ENCODE peak calls at places on chromosomes 12 and 14, in ten cellular contexts. H is cardiac muscle cell; L is H1; B is ovary; C is CD8-positive, alpha-beta memory T cell; U is A549; Q is A673; D is uterus; A is heart right ventricle; W is adrenal gland. T is an unnamed sample.

GRCh38 chr12:49924847-49925246 is 21.1 kb upstream of the FAIM2 start:
- DNase-seq in H (no peak), L (no peak), B (no peak), C (no peak), U (no peak), Q (no peak), D (no peak), A (no peak), W (no peak), T (no peak)

GRCh38 chr12:18753481-18754117 is 15.7 kb downstream of the CAPZA3 start:
- DNase-seq in H (peak; percentile 12), L (peak; percentile 58), B (no peak), C (no peak), U (no peak), Q (no peak), D (no peak), A (peak; percentile 38), W (peak; percentile 25), T (no peak)

GRCh38 chr12:114913871-114914801 is 230.2 kb upstream of the TBX3 start:
- DNase-seq in H (no peak), L (no peak), B (no peak), C (no peak), U (peak; percentile 82), Q (no peak), D (no peak), A (no peak), W (peak; percentile 69), T (peak; percentile 77)

GRCh38 chr14:61876362-61877049 is 114.3 kb downstream of the SNAPC1 start:
- DNase-seq in H (no peak), L (no peak), B (no peak), C (no peak), U (no peak), Q (no peak), D (no peak), A (no peak), W (no peak), T (no peak)

GRCh38 chr12:131818821-131819585 is 9.2 kb upstream of the MMP17 start:
- DNase-seq in H (no peak), L (no peak), B (no peak), C (no peak), U (no peak), Q (no peak), D (no peak), A (no peak), W (no peak), T (no peak)

GRCh38 chr12:132617822-132618682 is 524 bp upstream of the P2RX2 start:
- DNase-seq in H (no peak), L (peak; percentile 80), B (no peak), C (no peak), U (no peak), Q (no peak), D (no peak), A (no peak), W (no peak), T (no peak)

GRCh38 chr12:125650587-125650986 is 585.4 kb downstream of the AACS start:
- DNase-seq in H (no peak), L (no peak), B (no peak), C (no peak), U (no peak), Q (no peak), D (no peak), A (no peak), W (no peak), T (no peak)

GRCh38 chr14:79831198-79831890 is 380.0 kb downstream of the DIO2 start:
- DNase-seq in H (no peak), L (no peak), B (no peak), C (no peak), U (no peak), Q (peak; percentile 94), D (no peak), A (peak; percentile 6), W (no peak), T (no peak)

GRCh38 chr14:26993541-26993940 is 395.7 kb upstream of the NOVA1 start:
- DNase-seq in H (no peak), L (no peak), B (no peak), C (no peak), U (no peak), Q (no peak), D (no peak), A (no peak), W (no peak), T (no peak)

GRCh38 chr12:11016937-11017336 is 5.5 kb downstream of the TAS2R19 start:
- DNase-seq in H (no peak), L (no peak), B (no peak), C (no peak), U (no peak), Q (no peak), D (no peak), A (no peak), W (no peak), T (no peak)

GRCh38 chr12:104694161-104694560 is 237.4 kb downstream of the CHST11 start:
- DNase-seq in H (no peak), L (no peak), B (no peak), C (no peak), U (no peak), Q (no peak), D (no peak), A (no peak), W (no peak), T (no peak)

GRCh38 chr14:74586681-74587362 is 25.2 kb downstream of the LTBP2 start:
- DNase-seq in H (no peak), L (no peak), B (no peak), C (no peak), U (no peak), Q (no peak), D (no peak), A (no peak), W (no peak), T (no peak)

GRCh38 chr12:82426081-82426480 is 67.8 kb downstream of the METTL25 start:
- DNase-seq in H (no peak), L (no peak), B (no peak), C (no peak), U (no peak), Q (no peak), D (no peak), A (no peak), W (no peak), T (no peak)

GRCh38 chr12:19972325-19973288 is 395.7 kb upstream of the PDE3A start:
- DNase-seq in H (no peak), L (no peak), B (no peak), C (no peak), U (no peak), Q (no peak), D (no peak), A (no peak), W (no peak), T (no peak)

GRCh38 chr12:91355150-91356006 is 172.8 kb upstream of the DCN start:
- DNase-seq in H (peak; percentile 74), L (peak; percentile 58), B (peak; percentile 70), C (peak; percentile 4), U (peak; percentile 71), Q (peak; percentile 68), D (peak; percentile 78), A (peak; percentile 62), W (peak; percentile 65), T (peak; percentile 49)

GRCh38 chr12:91361864-91362263 is 179.2 kb upstream of the DCN start:
- DNase-seq in H (peak; percentile 63), L (no peak), B (no peak), C (no peak), U (peak; percentile 55), Q (peak; percentile 61), D (no peak), A (no peak), W (no peak), T (peak; percentile 19)

GRCh38 chr12:91353266-91353665 is 170.6 kb upstream of the DCN start:
- DNase-seq in H (no peak), L (no peak), B (no peak), C (no peak), U (no peak), Q (no peak), D (no peak), A (no peak), W (no peak), T (no peak)

GRCh38 chr12:91357381-91357780 is 174.8 kb upstream of the DCN start:
- DNase-seq in H (no peak), L (no peak), B (no peak), C (no peak), U (no peak), Q (no peak), D (no peak), A (no peak), W (no peak), T (no peak)

DNA sequence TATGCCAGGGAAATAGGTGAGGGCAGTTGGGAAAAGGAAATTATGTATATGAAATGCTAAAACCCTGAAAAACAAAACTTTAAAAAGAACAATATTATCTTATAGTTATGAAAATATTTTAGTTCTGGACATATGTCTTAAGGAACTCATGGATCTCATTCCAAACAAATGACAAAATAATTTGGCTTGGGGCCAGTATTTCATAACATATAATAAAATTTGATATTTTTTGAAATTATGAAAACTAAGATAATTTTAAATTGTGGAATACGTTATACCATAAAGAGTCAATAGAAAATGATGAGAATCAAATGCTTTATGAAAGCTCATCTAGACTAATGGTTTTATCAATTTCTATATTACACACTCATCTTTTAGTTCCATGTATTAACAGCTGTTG is 173.8 kb upstream of the DCN start:
- DNase-seq in H (no peak), L (no peak), B (no peak), C (no peak), U (no peak), Q (no peak), D (no peak), A (no peak), W (no peak), T (no peak)
- H3K27ac ChIP-seq in H (no peak overlapping the region), L (no peak overlapping the region), B (no peak overlapping the region), C (no peak overlapping the region), U (no peak overlapping the region), Q (no peak overlapping the region), D (no peak overlapping the region), A (no peak overlapping the region), W (no peak overlapping the region), T (no peak overlapping the region)

GRCh38 chr14:68672609-68673285 is 120.1 kb downstream of the ZFP36L1 start:
- DNase-seq in H (no peak), L (no peak), B (no peak), C (no peak), U (no peak), Q (no peak), D (no peak), A (no peak), W (no peak), T (no peak)
- H3K27ac ChIP-seq in H (peak overlapping the region; percentile 67), L (no peak overlapping the region), B (no peak overlapping the region), C (no peak overlapping the region), U (peak overlapping the region; percentile 16), Q (no peak overlapping the region), D (peak overlapping the region; percentile 88), A (peak overlapping the region; percentile 48), W (peak overlapping the region; percentile 38), T (no peak overlapping the region)

GRCh38 chr12:117148642-117149041 is 41.6 kb downstream of the FBXO21 start:
- DNase-seq in H (no peak), L (no peak), B (no peak), C (no peak), U (peak; percentile 69), Q (no peak), D (no peak), A (no peak), W (no peak), T (no peak)
- H3K27ac ChIP-seq in H (no peak overlapping the region), L (no peak overlapping the region), B (no peak overlapping the region), C (no peak overlapping the region), U (peak overlapping the region; percentile 88), Q (no peak overlapping the region), D (no peak overlapping the region), A (no peak overlapping the region), W (no peak overlapping the region), T (no peak overlapping the region)

GRCh38 chr12:29564925-29565324 is 67.4 kb upstream of the OVCH1 start:
- DNase-seq in H (no peak), L (no peak), B (no peak), C (no peak), U (no peak), Q (no peak), D (no peak), A (no peak), W (no peak), T (no peak)
- H3K27ac ChIP-seq in H (no peak overlapping the region), L (no peak overlapping the region), B (no peak overlapping the region), C (no peak overlapping the region), U (no peak overlapping the region), Q (no peak overlapping the region), D (no peak overlapping the region), A (no peak overlapping the region), W (no peak overlapping the region), T (no peak overlapping the region)